ENCODE peak calls at places on chromosomes 3 and 15, in ten cellular contexts. P, N, L, B, D, K, R, C, M and F are unnamed samples.

GRCh38 chr3:61505197-61505596 is 56.2 kb upstream of the PTPRG start:
- DNase-seq in P (no peak), N (no peak), L (no peak), B (no peak), D (no peak), K (no peak), R (no peak), C (no peak), M (no peak), F (no peak)

GRCh38 chr3:58173670-58174472 is 36.9 kb downstream of the DNASE1L3 start:
- DNase-seq in P (peak; percentile 38), N (no peak), L (peak; percentile 28), B (no peak), D (no peak), K (peak; percentile 77), R (peak; percentile 17), C (no peak), M (peak; percentile 38), F (peak; percentile 18)

GRCh38 chr3:133890037-133890436 is 5.6 kb downstream of the RAB6B start:
- DNase-seq in P (no peak), N (no peak), L (no peak), B (no peak), D (no peak), K (no peak), R (no peak), C (no peak), M (no peak), F (no peak)

GRCh38 chr15:76393614-76394013 is 57.0 kb downstream of the ISL2 start:
- DNase-seq in P (peak; percentile 70), N (no peak), L (no peak), B (no peak), D (no peak), K (no peak), R (no peak), C (no peak), M (peak; percentile 73), F (no peak)

GRCh38 chr3:38581774-38582173 is 67.7 kb downstream of the SCN5A start:
- DNase-seq in P (no peak), N (no peak), L (no peak), B (peak; percentile 15), D (no peak), K (no peak), R (no peak), C (no peak), M (no peak), F (no peak)

GRCh38 chr15:57503911-57504598 is 87.6 kb upstream of the MYZAP start:
- DNase-seq in P (no peak), N (no peak), L (no peak), B (no peak), D (no peak), K (no peak), R (no peak), C (no peak), M (no peak), F (no peak)

GRCh38 chr3:195458188-195458800 is 15.5 kb upstream of the ACAP2 start:
- DNase-seq in P (no peak), N (no peak), L (no peak), B (no peak), D (peak; percentile 48), K (no peak), R (no peak), C (no peak), M (no peak), F (no peak)

GRCh38 chr3:156553705-156554356 is 1.1 kb downstream of the SSR3 start:
- DNase-seq in P (peak; percentile 49), N (no peak), L (no peak), B (no peak), D (no peak), K (no peak), R (no peak), C (no peak), M (no peak), F (no peak)

GRCh38 chr15:65096481-65097385 is 18.3 kb downstream of the UBAP1L start:
- DNase-seq in P (no peak), N (no peak), L (no peak), B (peak; percentile 30), D (no peak), K (no peak), R (no peak), C (no peak), M (no peak), F (no peak)

GRCh38 chr15:82894971-82895520 is 57.5 kb downstream of the HOMER2 start:
- DNase-seq in P (peak; percentile 45), N (no peak), L (no peak), B (no peak), D (no peak), K (peak; percentile 78), R (no peak), C (peak; percentile 38), M (no peak), F (no peak)

GRCh38 chr3:52155912-52156311 is 1.7 kb upstream of the POC1A start:
- DNase-seq in P (no peak), N (no peak), L (no peak), B (no peak), D (no peak), K (no peak), R (no peak), C (no peak), M (no peak), F (no peak)

GRCh38 chr3:159711560-159712333 is 276.9 kb upstream of the IL12A start:
- DNase-seq in P (peak; percentile 87), N (no peak), L (no peak), B (no peak), D (no peak), K (peak; percentile 50), R (no peak), C (peak; percentile 14), M (no peak), F (no peak)

GRCh38 chr3:42589382-42590109 is 1.1 kb upstream of the SS18L2 start:
- DNase-seq in P (no peak), N (no peak), L (no peak), B (no peak), D (no peak), K (peak; percentile 7), R (no peak), C (no peak), M (no peak), F (no peak)

GRCh38 chr15:98787936-98788757 is 139.8 kb downstream of the IGF1R start:
- DNase-seq in P (peak; percentile 45), N (no peak), L (no peak), B (no peak), D (no peak), K (peak; percentile 55), R (no peak), C (no peak), M (no peak), F (no peak)

GRCh38 chr15:75346796-75347221 is at the start of gene NEIL1:
- DNase-seq in P (peak; percentile 44), N (no peak), L (no peak), B (no peak), D (no peak), K (peak; percentile 18), R (no peak), C (no peak), M (no peak), F (no peak)